ENCODE peak calls at places on chromosomes 5 and 9, in seven cellular contexts. K is CD8-positive, alpha-beta T cell; T is NB4; P is gastrocnemius medialis; R is fibroblast of mammary gland; A is IMR-90; N is mucosa of descending colon. W is an unnamed sample.

GRCh38 chr9:19488721-19489120 is 79.9 kb downstream of the ACER2 start:
- DNase-seq in K (no peak), T (no peak), P (no peak), R (no peak), A (no peak), N (no peak), W (no peak)

GRCh38 chr5:1009359-1010180 is 968 bp downstream of the NKD2 start:
- DNase-seq in K (no peak), T (no peak), P (peak), R (no peak), A (no peak), N (peak), W (no peak)

GRCh38 chr5:168672016-168672415 is 92.8 kb upstream of the PANK3 start:
- DNase-seq in K (no peak), T (no peak), P (no peak), R (no peak), A (no peak), N (no peak), W (no peak)

GRCh38 chr5:625516-625915 is 13.4 kb downstream of the CEP72 start:
- DNase-seq in K (no peak), T (no peak), P (no peak), R (no peak), A (no peak), N (peak), W (no peak)

GRCh38 chr5:135262364-135262763 is 136.7 kb downstream of the MACROH2A1 start:
- DNase-seq in K (no peak), T (no peak), P (no peak), R (no peak), A (no peak), N (no peak), W (no peak)

GRCh38 chr5:141412853-141413539 is at the start of gene PCDHGA10:
- DNase-seq in K (peak), T (peak), P (peak), R (peak), A (peak), N (peak), W (peak)

GRCh38 chr5:14254686-14255085 is 111.5 kb downstream of the TRIO start:
- DNase-seq in K (no peak), T (no peak), P (no peak), R (no peak), A (no peak), N (no peak), W (no peak)

GRCh38 chr5:1808466-1808865 is 7.3 kb downstream of the NDUFS6 start:
- DNase-seq in K (no peak), T (no peak), P (no peak), R (peak), A (peak), N (no peak), W (peak)

GRCh38 chr5:1438871-1439270 is 6.4 kb downstream of the SLC6A3 start:
- DNase-seq in K (no peak), T (no peak), P (no peak), R (no peak), A (no peak), N (no peak), W (no peak)

GRCh38 chr5:82735160-82735789 is 341.9 kb downstream of the TMEM167A start:
- DNase-seq in K (no peak), T (peak), P (no peak), R (peak), A (peak), N (no peak), W (peak)

GRCh38 chr9:97386733-97387503 is 25.0 kb upstream of the TDRD7 start:
- DNase-seq in K (peak), T (peak), P (peak), R (peak), A (peak), N (peak), W (peak)

GRCh38 chr5:89232139-89232603 is 349.2 kb upstream of the MEF2C start:
- DNase-seq in K (no peak), T (no peak), P (no peak), R (peak), A (no peak), N (no peak), W (no peak)

GRCh38 chr5:14322437-14323187 is 179.5 kb downstream of the TRIO start:
- DNase-seq in K (no peak), T (no peak), P (no peak), R (no peak), A (no peak), N (no peak), W (peak)

GRCh38 chr5:52800394-52801213 is 12.9 kb downstream of the ITGA1 start:
- DNase-seq in K (peak), T (peak), P (peak), R (peak), A (peak), N (peak), W (peak)

GRCh38 chr9:116112236-116112635 is 41.4 kb upstream of the PAPPA start:
- DNase-seq in K (no peak), T (no peak), P (no peak), R (peak), A (peak), N (no peak), W (peak)

GRCh38 chr5:159003045-159004030 is 96.4 kb downstream of the EBF1 start:
- DNase-seq in K (no peak), T (no peak), P (peak), R (peak), A (peak), N (no peak), W (peak)

GRCh38 chr9:113669523-113670115 is 206.1 kb downstream of the RGS3 start:
- DNase-seq in K (no peak), T (peak), P (no peak), R (peak), A (peak), N (no peak), W (no peak)

GRCh38 chr5:164597293-164597900 is 1092.0 kb downstream of the MAT2B start:
- DNase-seq in K (no peak), T (peak), P (no peak), R (no peak), A (no peak), N (peak), W (peak)

GRCh38 chr5:176774216-176775171 is 35.9 kb upstream of the UNC5A start:
- DNase-seq in K (no peak), T (no peak), P (no peak), R (no peak), A (no peak), N (no peak), W (no peak)

GRCh38 chr9:129319938-129320481 is 141.9 kb upstream of the IER5L start:
- DNase-seq in K (no peak), T (no peak), P (no peak), R (no peak), A (no peak), N (no peak), W (no peak)

GRCh38 chr5:94288937-94289336 is 329.5 kb downstream of the KIAA0825 start:
- DNase-seq in K (no peak), T (no peak), P (no peak), R (peak), A (peak), N (no peak), W (no peak)

GRCh38 chr9:11319477-11320060 is 706.8 kb upstream of the PTPRD start:
- DNase-seq in K (no peak), T (peak), P (no peak), R (peak), A (no peak), N (no peak), W (peak)

GRCh38 chr5:117594165-117594564 is 1019.5 kb upstream of the SEMA6A start:
- DNase-seq in K (no peak), T (no peak), P (peak), R (peak), A (no peak), N (no peak), W (no peak)

GRCh38 chr9:116285320-116285719 is 131.7 kb downstream of the PAPPA start:
- DNase-seq in K (no peak), T (no peak), P (no peak), R (no peak), A (no peak), N (no peak), W (no peak)

GRCh38 chr9:133144887-133145466 is 18.7 kb downstream of the GBGT1 start:
- DNase-seq in K (no peak), T (no peak), P (no peak), R (no peak), A (peak), N (no peak), W (no peak)

GRCh38 chr5:10652606-10653005 is 88.7 kb downstream of the ANKRD33B start:
- DNase-seq in K (no peak), T (no peak), P (no peak), R (no peak), A (no peak), N (no peak), W (no peak)

GRCh38 chr5:78213799-78214198 is 80.7 kb downstream of the AP3B1 start:
- DNase-seq in K (no peak), T (no peak), P (no peak), R (no peak), A (no peak), N (no peak), W (no peak)

GRCh38 chr9:82553654-82554366 is 509.1 kb downstream of the RASEF start:
- DNase-seq in K (no peak), T (peak), P (no peak), R (peak), A (peak), N (no peak), W (peak)

GRCh38 chr5:14258840-14259239 is 115.7 kb downstream of the TRIO start:
- DNase-seq in K (no peak), T (no peak), P (no peak), R (no peak), A (no peak), N (no peak), W (no peak)

GRCh38 chr5:144315994-144316634 is 145.4 kb downstream of the KCTD16 start:
- DNase-seq in K (no peak), T (no peak), P (no peak), R (no peak), A (no peak), N (peak), W (no peak)

GRCh38 chr9:38062498-38063362 is 6.3 kb downstream of the SHB start:
- DNase-seq in K (no peak), T (no peak), P (no peak), R (peak), A (peak), N (no peak), W (peak)

GRCh38 chr9:38067892-38068615 is 973 bp downstream of the SHB start:
- DNase-seq in K (no peak), T (peak), P (no peak), R (no peak), A (no peak), N (peak), W (no peak)

GRCh38 chr5:72067682-72068470 is 39.4 kb upstream of the MAP1B start:
- DNase-seq in K (no peak), T (peak), P (no peak), R (peak), A (peak), N (no peak), W (peak)

GRCh38 chr9:137000177-137000930 is 4.0 kb upstream of the CLIC3 start:
- DNase-seq in K (no peak), T (peak), P (no peak), R (peak), A (peak), N (no peak), W (peak)

GRCh38 chr5:82277987-82278710 is at the start of gene RPS23:
- DNase-seq in K (peak), T (peak), P (peak), R (peak), A (peak), N (peak), W (peak)

GRCh38 chr5:145859897-145860296 is 12.9 kb downstream of the GRXCR2 start:
- DNase-seq in K (no peak), T (no peak), P (no peak), R (no peak), A (no peak), N (no peak), W (no peak)
- TF ChIP-seq CTCF in K (no peak), T (peak), P (no peak), R (peak), A (peak), N (no peak), W (peak)

GRCh38 chr5:8457187-8458037 is 588.5 kb downstream of the MTRR start:
- DNase-seq in K (peak), T (no peak), P (peak), R (peak), A (peak), N (peak), W (peak)
- H3K4me3 ChIP-seq in K (peak), T (no peak), P (peak), R (peak), A (peak), N (peak), W (peak)

GRCh38 chr5:90290648-90291047 is 118.9 kb downstream of the CETN3 start:
- DNase-seq in K (no peak), T (no peak), P (no peak), R (no peak), A (no peak), N (no peak), W (no peak)

GRCh38 chr5:90289837-90290236 is 119.7 kb downstream of the CETN3 start:
- DNase-seq in K (no peak), T (peak), P (no peak), R (peak), A (no peak), N (no peak), W (no peak)

GRCh38 chr5:90293931-90294330 is 115.6 kb downstream of the CETN3 start:
- DNase-seq in K (no peak), T (no peak), P (no peak), R (peak), A (peak), N (no peak), W (peak)

GRCh38 chr5:90297045-90297764 is 112.4 kb downstream of the CETN3 start:
- DNase-seq in K (no peak), T (no peak), P (no peak), R (no peak), A (no peak), N (no peak), W (no peak)

GRCh38 chr5:90294604-90295003 is 115.0 kb downstream of the CETN3 start:
- DNase-seq in K (no peak), T (no peak), P (no peak), R (no peak), A (no peak), N (no peak), W (no peak)
- TF ChIP-seq CTCF in K (no peak), T (no peak), P (no peak), R (no peak), A (no peak), N (no peak), W (no peak)

GRCh38 chr5:42522783-42523182 is 99.5 kb downstream of the GHR start:
- DNase-seq in K (no peak), T (no peak), P (no peak), R (peak), A (no peak), N (no peak), W (no peak)
- H3K4me3 ChIP-seq in K (no peak), T (no peak), P (no peak), R (no peak), A (no peak), N (no peak), W (no peak)

DNA sequence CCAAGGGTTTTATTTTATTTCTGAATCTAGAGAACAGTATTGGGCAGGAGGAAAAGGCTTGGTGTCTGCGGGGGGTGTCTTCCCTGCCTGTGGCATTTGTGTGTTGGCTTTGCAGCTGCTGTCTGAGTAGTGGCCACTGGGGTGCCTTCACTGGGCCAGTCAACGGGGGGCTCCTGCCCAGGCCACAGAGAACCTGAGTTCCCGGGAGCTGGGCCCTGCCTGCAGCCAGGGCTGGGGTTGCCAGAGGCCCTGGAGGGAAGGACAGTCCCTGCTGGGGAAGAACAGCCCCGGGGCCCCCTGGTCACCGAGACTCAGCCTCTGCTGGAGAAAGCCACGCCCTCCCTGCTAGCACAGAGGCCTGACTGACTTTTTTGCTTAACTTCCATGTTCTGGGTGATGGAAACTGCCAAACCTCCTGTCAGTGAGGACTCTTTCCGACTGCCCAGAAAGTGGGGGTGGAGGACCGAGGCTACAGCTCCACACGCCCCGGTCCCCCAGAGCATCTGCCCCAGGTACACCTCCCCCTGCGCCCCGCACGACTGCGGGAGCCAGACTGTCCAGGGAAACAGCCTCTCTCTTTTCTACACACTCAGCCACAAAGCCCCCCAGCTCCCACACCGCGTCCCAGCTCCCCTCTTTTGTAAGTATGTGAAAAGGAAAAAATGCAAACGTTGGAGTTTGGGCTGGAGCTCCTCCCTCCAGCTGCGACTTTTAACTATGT is 133.4 kb downstream of the DAB2IP start:
- DNase-seq in K (no peak), T (peak), P (peak), R (no peak), A (no peak), N (no peak), W (no peak)
- TF ChIP-seq CTCF in K (no peak), T (no peak), P (no peak), R (no peak), A (no peak), N (no peak), W (no peak)

DNA sequence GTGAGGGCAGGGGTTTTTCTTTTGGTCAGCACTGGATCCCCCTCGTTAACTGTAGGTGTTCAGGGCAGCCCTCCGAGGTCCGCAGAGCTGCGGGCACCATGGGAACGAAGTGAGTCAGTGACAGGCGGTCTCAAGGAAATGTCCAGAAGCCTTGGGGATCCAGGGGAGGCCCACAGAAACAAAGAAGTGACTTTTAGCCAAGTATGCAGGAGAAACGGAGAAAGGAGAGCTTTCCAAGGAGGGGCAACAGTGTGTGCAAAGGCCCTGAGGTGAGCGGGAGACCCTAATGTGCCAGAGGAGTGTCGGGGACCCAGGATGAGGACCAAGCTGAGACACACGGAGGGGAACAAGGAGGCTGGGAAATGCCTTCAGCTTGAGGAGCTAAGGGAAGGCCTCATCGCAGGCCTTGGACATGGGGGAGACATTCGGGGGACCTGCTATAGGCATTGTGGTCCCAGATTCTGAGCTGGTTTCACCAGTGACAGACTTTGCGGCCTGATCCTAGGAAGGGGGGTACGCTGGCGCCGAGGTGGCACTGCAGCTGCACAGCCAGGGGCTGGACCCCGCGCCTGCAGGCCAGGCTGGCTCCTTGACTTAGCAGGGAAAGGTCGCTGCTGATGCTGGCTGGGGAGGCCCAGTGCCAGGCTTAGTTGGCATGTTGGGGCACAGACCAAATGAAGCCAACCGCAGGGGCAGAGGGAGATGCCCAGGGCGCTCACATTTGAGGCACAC is 3.3 kb downstream of the LTC4S start:
- DNase-seq in K (no peak), T (no peak), P (peak), R (no peak), A (no peak), N (peak), W (no peak)
- H3K4me3 ChIP-seq in K (peak), T (peak), P (peak), R (no peak), A (no peak), N (no peak), W (no peak)

GRCh38 chr9:79939819-79940218 is 368.1 kb downstream of the TLE4 start:
- DNase-seq in K (no peak), T (no peak), P (no peak), R (no peak), A (no peak), N (no peak), W (no peak)
- TF ChIP-seq CTCF in K (no peak), T (no peak), P (no peak), R (no peak), A (no peak), N (no peak), W (no peak)

DNA sequence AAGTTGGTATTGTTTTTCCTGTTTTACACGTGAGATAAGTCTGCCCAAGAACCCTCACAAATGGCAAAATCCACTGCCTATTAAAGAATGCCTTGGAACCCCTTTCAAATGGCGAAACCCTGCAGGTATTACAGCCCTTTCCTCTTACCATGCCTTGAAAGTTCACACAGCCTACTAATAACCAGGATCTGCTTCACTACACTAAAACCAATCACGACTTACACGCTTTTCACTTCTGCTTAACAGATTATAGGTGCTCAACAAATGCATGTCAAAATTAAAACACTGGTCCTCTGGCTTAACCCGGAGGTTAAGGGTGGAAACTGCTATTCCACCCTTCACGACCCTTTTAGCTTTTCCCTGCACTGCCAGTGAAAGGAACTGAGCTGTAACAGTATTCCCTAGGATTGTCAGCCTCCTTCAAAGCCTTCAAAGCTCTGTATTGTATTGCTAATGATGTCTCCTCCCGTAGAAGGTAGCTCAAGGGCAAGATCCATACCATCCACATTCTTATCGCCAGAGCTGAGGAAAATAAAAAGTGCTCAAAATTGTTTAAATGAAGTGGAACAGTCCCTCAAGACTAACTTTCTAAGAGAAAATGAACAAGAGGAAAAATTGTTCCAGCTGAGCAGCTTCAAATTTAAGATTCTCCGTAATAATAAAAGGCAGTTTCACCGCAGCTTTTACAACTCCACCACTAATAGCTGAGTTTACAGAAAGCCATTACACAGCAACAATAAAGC is 996 bp downstream of the AUH start:
- DNase-seq in K (no peak), T (no peak), P (no peak), R (peak), A (no peak), N (no peak), W (no peak)
- H3K4me3 ChIP-seq in K (peak), T (peak), P (peak), R (peak), A (peak), N (peak), W (peak)

GRCh38 chr5:56313596-56313995 is 80.5 kb upstream of the ANKRD55 start:
- DNase-seq in K (no peak), T (no peak), P (no peak), R (no peak), A (no peak), N (no peak), W (peak)

GRCh38 chr5:56316302-56316994 is 83.3 kb upstream of the ANKRD55 start:
- DNase-seq in K (no peak), T (no peak), P (no peak), R (no peak), A (no peak), N (no peak), W (no peak)

GRCh38 chr5:56313004-56313531 is 79.9 kb upstream of the ANKRD55 start:
- DNase-seq in K (no peak), T (no peak), P (no peak), R (no peak), A (no peak), N (no peak), W (no peak)

GRCh38 chr5:56311306-56311904 is 78.3 kb upstream of the ANKRD55 start:
- DNase-seq in K (no peak), T (no peak), P (no peak), R (no peak), A (no peak), N (no peak), W (no peak)

GRCh38 chr5:56314536-56314935 is 81.4 kb upstream of the ANKRD55 start:
- DNase-seq in K (no peak), T (peak), P (no peak), R (peak), A (no peak), N (peak), W (peak)
- TF ChIP-seq CTCF in K (peak), T (peak), P (no peak), R (peak), A (peak), N (peak), W (peak)

W was measured in epithelial cell of esophagus.